ENCODE peak calls at places on chromosomes 12 and 14, in six cellular contexts. F is Peyer's patch, T is GM23248, D is uterus, Q is Caco-2, B is mesendoderm. J is an unnamed sample.

GRCh38 chr14:50560929-50561280 is 960 bp downstream of the ATL1 start:
- DNase-seq in B (peak; percentile 27), D (peak; percentile 84), T (peak; percentile 89), Q (peak; percentile 41), F (peak; percentile 70), J (peak; percentile 86)

GRCh38 chr12:12564911-12565310 is 2.2 kb upstream of the DUSP16 start:
- DNase-seq in Q (no peak), F (no peak), B (no peak), D (no peak), T (no peak), J (no peak)

GRCh38 chr14:21071225-21072041 is 1.3 kb downstream of the ARHGEF40 start:
- DNase-seq in Q (no peak), F (peak; percentile 74), D (peak; percentile 88), B (peak; percentile 98), T (peak; percentile 97), J (peak; percentile 50)

GRCh38 chr12:98352835-98353234 is 162.6 kb upstream of the TMPO start:
- DNase-seq in B (no peak), T (peak; percentile 34), Q (no peak), D (no peak), F (no peak), J (no peak)

GRCh38 chr12:70121562-70121961 is 121.7 kb upstream of the CNOT2 start:
- DNase-seq in F (no peak), T (no peak), D (no peak), Q (no peak), B (no peak), J (no peak)

GRCh38 chr12:104469523-104469922 is 12.8 kb downstream of the CHST11 start:
- DNase-seq in Q (no peak), T (no peak), F (no peak), B (no peak), D (no peak), J (no peak)

GRCh38 chr14:61034416-61035100 is 53.5 kb downstream of the SLC38A6 start:
- DNase-seq in T (no peak), B (no peak), F (no peak), Q (no peak), D (no peak), J (no peak)

GRCh38 chr12:32561931-32562341 is 117.2 kb upstream of the DNM1L start:
- DNase-seq in Q (no peak), F (no peak), T (no peak), B (no peak), D (no peak), J (peak; percentile 83)

GRCh38 chr12:93982847-93983315 is 165.5 kb upstream of the PLXNC1 start:
- DNase-seq in F (no peak), B (peak; percentile 54), D (no peak), Q (no peak), T (peak; percentile 93), J (no peak)

GRCh38 chr12:4107436-4107878 is 166.1 kb upstream of the CCND2 start:
- DNase-seq in F (no peak), Q (peak; percentile 68), D (peak; percentile 26), B (peak; percentile 90), T (peak; percentile 67), J (peak; percentile 31)

GRCh38 chr12:113120670-113121370 is 14.7 kb downstream of the RASAL1 start:
- DNase-seq in F (no peak), Q (no peak), T (no peak), D (no peak), B (peak; percentile 39), J (no peak)

GRCh38 chr14:98197933-98198332 is 1074.1 kb downstream of the BCL11B start:
- DNase-seq in B (no peak), T (no peak), F (no peak), D (no peak), Q (no peak), J (no peak)

GRCh38 chr14:34489324-34489723 is 27.3 kb upstream of the SPTSSA start:
- DNase-seq in F (no peak), D (no peak), B (no peak), T (peak; percentile 50), Q (no peak), J (no peak)

GRCh38 chr14:87332001-87332400 is 661.0 kb downstream of the GALC start:
- DNase-seq in F (no peak), T (peak; percentile 50), Q (no peak), B (no peak), D (no peak), J (no peak)

GRCh38 chr14:91614187-91614586 is 104.1 kb upstream of the PPP4R3A start:
- DNase-seq in B (no peak), Q (no peak), T (peak; percentile 28), D (no peak), F (no peak), J (no peak)

GRCh38 chr14:80387563-80387981 is 176.3 kb upstream of the DIO2 start:
- DNase-seq in Q (no peak), F (no peak), D (no peak), T (no peak), B (no peak), J (no peak)

GRCh38 chr14:80996049-80996901 is 40.9 kb downstream of the TSHR start:
- DNase-seq in Q (peak; percentile 45), D (no peak), F (no peak), B (peak; percentile 36), T (peak; percentile 93), J (peak; percentile 65)

GRCh38 chr12:124170756-124171155 is 124.1 kb upstream of the RFLNA start:
- DNase-seq in F (no peak), B (no peak), D (no peak), Q (no peak), T (peak; percentile 47), J (no peak)

GRCh38 chr14:71166434-71166833 is 259.2 kb downstream of the PCNX1 start:
- DNase-seq in T (peak; percentile 87), D (no peak), F (no peak), B (no peak), Q (peak; percentile 69), J (peak; percentile 65)

GRCh38 chr12:127660961-127661360 is 606.0 kb upstream of the TMEM132C start:
- DNase-seq in F (no peak), D (no peak), Q (no peak), B (no peak), T (no peak), J (no peak)

GRCh38 chr12:116066381-116067230 is 210.9 kb downstream of the MED13L start:
- DNase-seq in F (peak; percentile 52), Q (peak; percentile 54), B (peak; percentile 53), T (peak; percentile 63), D (no peak), J (peak; percentile 49)

GRCh38 chr12:31736472-31736871 is 7.7 kb upstream of the AMN1 start:
- DNase-seq in T (peak; percentile 93), F (no peak), B (no peak), D (peak; percentile 37), Q (no peak), J (no peak)

GRCh38 chr12:66627270-66627987 is 51.4 kb downstream of the GRIP1 start:
- DNase-seq in B (no peak), D (peak; percentile 21), Q (no peak), T (no peak), F (no peak), J (no peak)

GRCh38 chr12:7346571-7347225 is 42.8 kb downstream of the ACSM4 start:
- DNase-seq in D (no peak), F (no peak), Q (no peak), T (peak; percentile 36), B (no peak), J (no peak)

GRCh38 chr14:34064349-34064748 is 113.5 kb upstream of the EGLN3 start:
- DNase-seq in Q (no peak), B (no peak), F (no peak), D (peak; percentile 82), T (peak; percentile 83), J (no peak)

DNA sequence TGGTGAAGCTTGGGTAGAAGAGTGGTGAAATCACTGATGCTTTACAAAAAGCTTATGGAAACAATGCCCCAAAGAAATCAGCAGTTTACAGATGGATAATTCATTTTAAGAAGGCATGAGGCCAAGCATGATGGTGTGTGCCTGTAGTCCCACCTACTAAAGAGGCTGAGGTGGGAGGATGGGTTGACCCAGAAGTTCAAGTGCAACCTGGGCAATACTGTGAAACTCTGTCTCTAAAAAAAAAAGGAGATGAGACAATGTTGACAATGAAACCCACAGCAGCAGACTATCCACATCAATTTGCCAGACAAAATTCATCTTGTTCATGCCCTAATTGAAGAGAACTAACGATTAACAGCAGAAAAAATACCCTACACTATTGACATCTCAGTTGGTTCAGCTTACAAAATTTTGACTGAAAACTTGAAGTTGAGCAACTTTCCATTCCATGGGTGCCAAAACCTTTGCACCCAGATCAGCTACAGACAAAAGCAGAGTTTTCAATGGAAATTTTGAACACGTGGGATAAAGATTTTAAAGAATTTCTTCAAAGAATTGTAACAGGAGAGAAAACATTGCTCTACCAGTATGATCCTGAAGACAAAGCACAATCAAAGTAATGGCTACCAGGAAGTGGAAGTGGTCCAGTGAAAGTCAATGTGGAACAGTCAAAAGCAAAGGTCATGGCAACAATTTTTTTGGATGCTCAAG is 26.7 kb downstream of the BTG1 start:
- DNase-seq in F (no peak), T (no peak), Q (no peak), D (no peak), B (no peak), J (no peak)
- H3K4me1 ChIP-seq in F (no peaks in the 10 kb centered on the region), T (no peaks in the 10 kb centered on the region), Q (peaks cover 7% of the 10 kb centered on the region), D (no peaks in the 10 kb centered on the region), B (no peaks in the 10 kb centered on the region), J (no peaks in the 10 kb centered on the region)

GRCh38 chr12:1835178-1836131 is 15.1 kb downstream of the LRTM2 start:
- DNase-seq in T (no peak), D (no peak), F (no peak), B (no peak), Q (no peak), J (no peak)
- H3K27me3 ChIP-seq in T (peaks cover 34% of the 10 kb centered on the region), D (no peaks in the 10 kb centered on the region), F (no peaks in the 10 kb centered on the region), B (no peaks in the 10 kb centered on the region), Q (no peaks in the 10 kb centered on the region), J (no peaks in the 10 kb centered on the region)

DNA sequence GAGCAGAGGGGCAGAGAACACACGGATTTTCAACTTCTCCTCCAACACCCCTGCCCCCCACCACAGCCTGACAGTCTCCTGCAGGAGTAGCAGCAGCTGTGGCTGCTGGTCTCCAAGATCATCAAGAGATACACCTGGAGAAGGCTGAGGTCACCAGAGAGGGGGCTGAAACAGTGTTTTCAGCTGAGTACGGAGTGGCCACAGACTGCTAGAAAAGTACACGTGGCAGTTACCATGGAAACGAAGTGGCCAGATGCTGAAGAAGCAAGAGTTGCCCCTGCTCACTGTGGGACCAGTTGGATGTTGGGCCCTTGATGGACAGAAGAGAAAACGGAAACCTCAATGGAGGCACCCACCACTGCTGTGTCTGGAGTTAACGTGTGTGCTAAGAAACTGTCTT is 4.9 kb upstream of the DIABLO start:
- DNase-seq in Q (no peak), D (no peak), F (no peak), B (peak; percentile 31), T (no peak), J (no peak)
- H3K36me3 ChIP-seq in Q (no peaks in the 10 kb centered on the region), D (no peaks in the 10 kb centered on the region), F (no peaks in the 10 kb centered on the region), B (peaks cover 3% of the 10 kb centered on the region), T (no peaks in the 10 kb centered on the region), J (peaks cover 18% of the 10 kb centered on the region)

GRCh38 chr12:6262211-6262610 is 48.3 kb upstream of the PLEKHG6 start:
- DNase-seq in T (no peak), B (no peak), F (peak; percentile 37), D (no peak), Q (no peak), J (no peak)

GRCh38 chr12:6263931-6264330 is 46.6 kb upstream of the PLEKHG6 start:
- DNase-seq in D (no peak), Q (no peak), T (no peak), B (peak; percentile 84), F (peak; percentile 19), J (no peak)

GRCh38 chr12:6265038-6265405 is 45.5 kb upstream of the PLEKHG6 start:
- DNase-seq in F (peak; percentile 11), Q (no peak), T (no peak), B (no peak), D (no peak), J (no peak)

GRCh38 chr12:6264402-6265037 is 46.0 kb upstream of the PLEKHG6 start:
- DNase-seq in T (no peak), Q (no peak), B (peak; percentile 41), F (peak; percentile 55), D (no peak), J (no peak)

GRCh38 chr12:6262635-6263034 is 47.8 kb upstream of the PLEKHG6 start:
- DNase-seq in B (no peak), T (no peak), D (no peak), F (peak; percentile 5), Q (no peak), J (no peak)
- H3K4me1 ChIP-seq in B (peaks cover 10% of the 10 kb centered on the region), T (no peaks in the 10 kb centered on the region), D (no peaks in the 10 kb centered on the region), F (no peaks in the 10 kb centered on the region), Q (peaks cover 17% of the 10 kb centered on the region), J (no peaks in the 10 kb centered on the region)

J was measured in HAP-1.